ENCODE peak calls at places on chromosomes 16 and 17, in six cellular contexts. Q is M059J, V is astrocyte of the hippocampus, D is MM.1S, H is SK-MEL-5, F is NCI-H1417. J is an unnamed sample.

GRCh38 chr17:60354223-60354622 is 37.7 kb downstream of the USP32 start:
- DNase-seq in Q (peak), V (peak), D (no peak), H (no peak), F (no peak), J (no peak)

GRCh38 chr17:67993998-67994361 is 2.3 kb downstream of the C17orf58 start:
- DNase-seq in Q (no peak), V (no peak), D (no peak), H (no peak), F (peak), J (peak)

GRCh38 chr17:5044630-5045029 is 9.4 kb upstream of the SLC52A1 start:
- DNase-seq in Q (peak), V (no peak), D (no peak), H (no peak), F (no peak), J (peak)

GRCh38 chr17:59160203-59161025 is 4.9 kb downstream of the PRR11 start:
- DNase-seq in Q (no peak), V (no peak), D (peak), H (peak), F (no peak), J (peak)

GRCh38 chr16:29111421-29111820 is 126.6 kb downstream of the LAT start:
- DNase-seq in Q (no peak), V (no peak), D (no peak), H (no peak), F (no peak), J (no peak)

GRCh38 chr17:62871291-62871690 is 63.2 kb upstream of the MARCHF10 start:
- DNase-seq in Q (no peak), V (no peak), D (no peak), H (no peak), F (no peak), J (no peak)

GRCh38 chr17:57954421-57955182 is 610 bp downstream of the CUEDC1 start:
- DNase-seq in Q (peak), V (peak), D (no peak), H (peak), F (peak), J (no peak)

GRCh38 chr17:31061678-31062077 is 33.1 kb upstream of the NF1 start:
- DNase-seq in Q (no peak), V (no peak), D (peak), H (peak), F (no peak), J (peak)

GRCh38 chr17:57424273-57424672 is 167.9 kb downstream of the MSI2 start:
- DNase-seq in Q (no peak), V (no peak), D (no peak), H (no peak), F (no peak), J (no peak)

GRCh38 chr16:54171855-54172537 is 114.6 kb downstream of the IRX3 start:
- DNase-seq in Q (no peak), V (peak), D (no peak), H (no peak), F (no peak), J (no peak)

GRCh38 chr17:59846391-59847165 is 46.2 kb downstream of the TUBD1 start:
- DNase-seq in Q (peak), V (peak), D (peak), H (peak), F (no peak), J (peak)

GRCh38 chr16:66419527-66419926 is 7.6 kb upstream of the BEAN1 start:
- DNase-seq in Q (no peak), V (no peak), D (no peak), H (peak), F (no peak), J (no peak)

GRCh38 chr17:14201087-14201486 is 35.6 kb downstream of the CDRT15 start:
- DNase-seq in Q (peak), V (peak), D (no peak), H (no peak), F (no peak), J (no peak)

GRCh38 chr17:56393156-56393555 is 200.3 kb upstream of the NOG start:
- DNase-seq in Q (peak), V (no peak), D (no peak), H (no peak), F (no peak), J (no peak)

GRCh38 chr16:85662036-85662812 is 26.5 kb downstream of the GINS2 start:
- DNase-seq in Q (no peak), V (no peak), D (no peak), H (no peak), F (no peak), J (no peak)